ENCODE peak calls at places on chromosomes 5 and 9, in four cellular contexts. Z is naive thymus-derived CD4-positive, alpha-beta T cell; R is upper lobe of right lung; X is tibial nerve. J is an unnamed sample. For H3K4me1 and H3K27me3, the result is how much of the 10 kb centered on the place peaks cover.

GRCh38 chr5:151019331-151019730 is 1.1 kb upstream of the GPX3 start:
- DNase-seq in Z (no peak), R (no peak), X (no peak), J (no peak)

GRCh38 chr5:79736528-79737514 is 47.2 kb downstream of the CMYA5 start:
- DNase-seq in X (no peak), R (no peak), Z (peak), J (no peak)

GRCh38 chr5:77170196-77170595 is 40.3 kb upstream of the PDE8B start:
- DNase-seq in X (no peak), R (no peak), Z (no peak), J (no peak)

GRCh38 chr5:94283093-94283492 is 335.3 kb downstream of the KIAA0825 start:
- DNase-seq in R (no peak), X (no peak), Z (no peak), J (no peak)

GRCh38 chr5:177469061-177469628 is 4.3 kb downstream of the DBN1 start:
- DNase-seq in R (no peak), Z (no peak), X (no peak), J (no peak)

GRCh38 chr5:37792976-37793328 is 46.9 kb downstream of the GDNF start:
- DNase-seq in X (no peak), R (no peak), Z (no peak), J (no peak)

GRCh38 chr5:33272288-33272687 is 168.5 kb upstream of the TARS1 start:
- DNase-seq in R (no peak), X (no peak), Z (no peak), J (no peak)

GRCh38 chr5:22938373-22938772 is 85.2 kb upstream of the CDH12 start:
- DNase-seq in X (no peak), R (no peak), Z (no peak), J (no peak)

GRCh38 chr5:124461110-124461509 is 285.3 kb downstream of the ZNF608 start:
- DNase-seq in X (no peak), R (no peak), Z (no peak), J (no peak)

GRCh38 chr5:620152-620551 is 8.0 kb downstream of the CEP72 start:
- DNase-seq in R (no peak), X (no peak), Z (no peak), J (peak)

GRCh38 chr9:89715318-89715858 is 110.6 kb downstream of the GADD45G start:
- DNase-seq in X (no peak), R (no peak), Z (no peak), J (no peak)

GRCh38 chr9:78032599-78033457 is 1.2 kb upstream of the GNAQ start:
- DNase-seq in R (no peak), Z (peak), X (no peak), J (peak)

GRCh38 chr5:75523275-75523674 is 11.6 kb downstream of the POLK start:
- DNase-seq in R (no peak), Z (no peak), X (no peak), J (no peak)

GRCh38 chr9:119052339-119053030 is 316.8 kb downstream of the BRINP1 start:
- DNase-seq in R (no peak), X (no peak), Z (no peak), J (no peak)

GRCh38 chr9:136187683-136188586 is 17.0 kb downstream of the LHX3 start:
- DNase-seq in X (no peak), Z (no peak), R (no peak), J (no peak)

GRCh38 chr5:141850183-141850768 is 27.9 kb downstream of the PCDH1 start:
- DNase-seq in X (no peak), Z (peak), R (no peak), J (no peak)

GRCh38 chr5:124661317-124662141 is 84.9 kb downstream of the ZNF608 start:
- DNase-seq in R (no peak), Z (no peak), X (no peak), J (no peak)

GRCh38 chr5:34685485-34686197 is 29.5 kb downstream of the RAI14 start:
- DNase-seq in R (no peak), Z (no peak), X (no peak), J (no peak)

GRCh38 chr5:36904677-36905076 is 28.1 kb downstream of the NIPBL start:
- DNase-seq in X (no peak), R (no peak), Z (no peak), J (no peak)

GRCh38 chr5:156481741-156482140 is 154.8 kb downstream of the SGCD start:
- DNase-seq in R (no peak), Z (no peak), X (no peak), J (no peak)

GRCh38 chr5:55230086-55230629 is 3.0 kb upstream of the MCIDAS start:
- DNase-seq in Z (no peak), R (no peak), X (no peak), J (no peak)

GRCh38 chr5:55227738-55228430 is 769 bp upstream of the MCIDAS start:
- DNase-seq in Z (no peak), X (no peak), R (no peak), J (no peak)

GRCh38 chr5:55226027-55226933 is 835 bp downstream of the MCIDAS start:
- DNase-seq in X (no peak), R (peak), Z (peak), J (no peak)

GRCh38 chr5:55225346-55225745 is 1.8 kb downstream of the MCIDAS start:
- DNase-seq in Z (no peak), X (no peak), R (no peak), J (no peak)

GRCh38 chr5:55226934-55227737 is at the start of gene MCIDAS:
- DNase-seq in Z (peak), R (peak), X (no peak), J (peak)
- H3K27ac ChIP-seq in Z (no peak), R (no peak), X (no peak), J (no peak)

DNA sequence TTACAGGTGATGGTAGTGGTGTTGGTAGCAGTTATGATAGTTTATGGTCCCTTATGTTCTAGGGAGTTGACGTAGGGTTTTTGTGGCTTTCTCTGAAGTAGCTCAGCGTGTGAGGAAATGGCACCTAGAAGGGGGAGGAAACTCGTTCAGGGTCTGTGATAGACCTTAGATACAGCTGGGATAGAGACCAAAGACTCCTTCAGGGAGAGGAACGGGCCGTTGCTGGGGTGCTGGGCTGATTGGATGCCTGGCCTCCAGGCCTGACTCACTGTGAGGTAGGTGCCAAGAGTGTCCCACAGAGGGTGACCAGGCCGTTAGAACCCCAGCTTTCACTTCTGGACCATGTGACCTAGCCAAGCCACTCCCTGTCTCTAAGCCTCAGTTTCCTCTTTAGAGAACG is 96.6 kb downstream of the DAB2IP start:
- DNase-seq in X (no peak), Z (peak), R (no peak), J (no peak)
- H3K4me1 ChIP-seq in X (half or more), Z (under half), R (half or more), J (under half)

GRCh38 chr5:178998441-178998840 is 3.3 kb upstream of the GRM6 start:
- DNase-seq in Z (no peak), X (no peak), R (no peak), J (no peak)
- H3K27me3 ChIP-seq in Z (under half), X (under half), R (under half), J (under half)

GRCh38 chr5:98248949-98249348 is 524.5 kb upstream of the RGMB start:
- DNase-seq in R (no peak), X (no peak), Z (no peak), J (no peak)
- H3K27ac ChIP-seq in R (no peak), X (no peak), Z (no peak), J (no peak)

GRCh38 chr9:97501972-97502221 is 431 bp downstream of the TMOD1 start:
- DNase-seq in Z (no peak), X (no peak), R (no peak), J (no peak)

GRCh38 chr9:97502222-97502983 is 937 bp downstream of the TMOD1 start:
- DNase-seq in R (no peak), Z (no peak), X (no peak), J (no peak)

GRCh38 chr9:97502984-97503861 is 1.8 kb downstream of the TMOD1 start:
- DNase-seq in R (no peak), X (no peak), Z (no peak), J (no peak)

GRCh38 chr9:97504381-97505216 is 3.1 kb downstream of the TMOD1 start:
- DNase-seq in X (no peak), R (no peak), Z (no peak), J (no peak)

DNA sequence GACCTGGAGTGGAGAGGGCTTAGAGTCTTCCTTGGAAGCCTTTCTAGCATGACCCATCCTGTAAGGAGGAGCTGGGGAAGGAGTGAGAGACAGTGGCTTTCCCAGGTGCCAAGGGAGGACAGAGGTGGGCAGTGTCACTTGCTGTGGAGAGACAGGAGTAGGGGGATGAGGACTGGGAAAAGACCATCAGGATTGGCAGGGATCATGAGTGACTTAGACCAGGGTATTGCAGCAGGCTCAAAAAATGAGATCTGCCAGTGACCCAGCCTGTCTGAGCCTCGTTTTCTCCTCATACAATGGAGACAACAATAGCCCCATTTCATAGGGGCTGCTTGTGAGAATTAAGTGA is 2.4 kb downstream of the TMOD1 start:
- DNase-seq in Z (no peak), X (no peak), R (no peak), J (no peak)
- H3K4me1 ChIP-seq in Z (under half), X (half or more), R (under half), J (under half)

DNA sequence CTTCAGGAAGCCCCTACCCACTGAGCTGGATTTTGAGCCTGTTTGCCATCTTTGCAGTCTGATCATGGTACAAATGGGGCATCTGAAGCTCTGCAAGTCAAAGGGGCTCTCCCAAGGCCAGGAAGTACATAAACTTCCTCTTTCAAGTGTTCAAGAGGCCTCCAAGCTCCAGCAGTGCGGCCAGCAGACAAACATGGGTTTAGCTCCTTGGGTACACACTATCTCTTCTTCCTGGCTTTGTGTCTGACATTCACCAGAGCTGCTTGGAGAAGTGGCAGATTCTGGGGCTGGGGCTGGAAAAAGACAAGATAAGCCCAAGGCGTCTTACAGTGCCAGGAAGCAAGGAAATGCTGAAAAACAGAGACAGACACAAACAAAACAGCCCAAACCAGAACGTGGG is 34.1 kb downstream of the LAMC3 start:
- DNase-seq in Z (no peak), X (no peak), R (no peak), J (no peak)
- H3K27me3 ChIP-seq in Z (under half), X (under half), R (under half), J (under half)